ENCODE peak calls at places on chromosomes 5 and 9, in four cellular contexts. R is GM06990, B is AG09309, W is esophagus squamous epithelium. C is an unnamed sample.
A peak's percentile ranks its signal among the peaks of the same experiment; 100 is the strongest.

GRCh38 chr5:40172721-40173120 is 507.0 kb upstream of the PTGER4 start:
- DNase-seq in B (no peak), W (no peak), R (no peak), C (no peak)

GRCh38 chr9:93671030-93671358 is 94.6 kb downstream of the PHF2 start:
- DNase-seq in W (no peak), B (no peak), R (no peak), C (no peak)

GRCh38 chr5:173890195-173890951 is 2.2 kb downstream of the CPEB4 start:
- DNase-seq in W (no peak), R (no peak), B (no peak), C (no peak)

GRCh38 chr5:75734913-75735789 is 17.9 kb upstream of the POC5 start:
- DNase-seq in R (no peak), W (no peak), B (no peak), C (no peak)

GRCh38 chr5:147098233-147098790 is 136.5 kb upstream of the STK32A start:
- DNase-seq in W (no peak), R (no peak), B (peak; percentile 21), C (peak; percentile 3)

GRCh38 chr5:17182494-17182893 is 34.9 kb upstream of the BASP1 start:
- DNase-seq in W (no peak), B (no peak), R (no peak), C (no peak)

GRCh38 chr9:123561055-123561454 is 205.1 kb downstream of the CRB2 start:
- DNase-seq in W (no peak), B (no peak), R (no peak), C (no peak)

GRCh38 chr5:160198148-160198545 is 31.2 kb upstream of the FABP6 start:
- DNase-seq in R (no peak), W (no peak), B (no peak), C (no peak)

GRCh38 chr5:175517824-175518450 is 39.6 kb downstream of the SFXN1 start:
- DNase-seq in W (no peak), R (no peak), B (peak; percentile 63), C (no peak)

GRCh38 chr5:90563161-90563560 is 4.6 kb downstream of the ADGRV1 start:
- DNase-seq in R (no peak), B (no peak), W (no peak), C (no peak)

GRCh38 chr9:70639853-70640814 is 225.7 kb upstream of the KLF9 start:
- DNase-seq in R (no peak), B (peak; percentile 31), W (no peak), C (peak; percentile 14)

GRCh38 chr9:135126480-135127187 is 39.2 kb downstream of the OLFM1 start:
- DNase-seq in R (no peak), W (no peak), B (peak; percentile 29), C (no peak)

GRCh38 chr9:14173730-14174129 is 140.2 kb downstream of the NFIB start:
- DNase-seq in B (no peak), R (no peak), W (no peak), C (no peak)

GRCh38 chr9:16485155-16485554 is 385.3 kb downstream of the BNC2 start:
- DNase-seq in R (no peak), W (no peak), B (no peak), C (no peak)

GRCh38 chr5:88690619-88691560 is 192.1 kb downstream of the MEF2C start:
- DNase-seq in B (peak; percentile 7), W (no peak), R (peak; percentile 66), C (no peak)

GRCh38 chr9:81902601-81903000 is 25.6 kb upstream of the SPATA31D4 start:
- DNase-seq in B (no peak), R (no peak), W (no peak), C (no peak)

GRCh38 chr5:146196459-146197048 is 6.9 kb upstream of the RBM27 start:
- DNase-seq in B (no peak), R (no peak), W (no peak), C (no peak)

GRCh38 chr5:148875205-148875875 is 48.9 kb downstream of the ADRB2 start:
- DNase-seq in W (no peak), B (no peak), R (no peak), C (no peak)

GRCh38 chr5:113463032-113463431 is 25.2 kb downstream of the MCC start:
- DNase-seq in W (no peak), B (no peak), R (no peak), C (no peak)

GRCh38 chr5:146794326-146795029 is 84.1 kb downstream of the PPP2R2B start:
- DNase-seq in R (no peak), B (no peak), W (no peak), C (no peak)

GRCh38 chr5:159897786-159898393 is 18.4 kb upstream of the ADRA1B start:
- DNase-seq in W (no peak), B (no peak), R (no peak), C (no peak)

GRCh38 chr5:54867310-54867944 is 118.0 kb downstream of the ESM1 start:
- DNase-seq in R (no peak), W (no peak), B (no peak), C (peak; percentile 48)

GRCh38 chr5:53463909-53464621 is 16.4 kb upstream of the FST start:
- DNase-seq in B (no peak), R (no peak), W (no peak), C (no peak)

GRCh38 chr5:147576646-147577535 is 67.0 kb upstream of the DPYSL3 start:
- DNase-seq in W (no peak), B (no peak), R (peak; percentile 6), C (no peak)

GRCh38 chr5:102763734-102764133 is 8.6 kb downstream of the PAM start:
- DNase-seq in R (no peak), B (no peak), W (no peak), C (no peak)

GRCh38 chr5:80072103-80073073 is 37.2 kb downstream of the THBS4 start:
- DNase-seq in R (no peak), B (no peak), W (no peak), C (no peak)
- TF ChIP-seq CTCF in R (no peak), B (no peak), W (no peak), C (no peak)

GRCh38 chr5:154086123-154086522 is 47.4 kb downstream of the MFAP3 start:
- DNase-seq in W (no peak), B (no peak), R (no peak), C (no peak)

GRCh38 chr5:154090656-154091055 is 51.9 kb downstream of the MFAP3 start:
- DNase-seq in B (no peak), W (no peak), R (no peak), C (no peak)

GRCh38 chr5:154086641-154087040 is 47.9 kb downstream of the MFAP3 start:
- DNase-seq in B (no peak), W (no peak), R (no peak), C (no peak)

GRCh38 chr5:154087260-154087659 is 48.5 kb downstream of the MFAP3 start:
- DNase-seq in R (no peak), B (no peak), W (no peak), C (no peak)

GRCh38 chr5:154088801-154089200 is 50.0 kb downstream of the MFAP3 start:
- DNase-seq in W (no peak), B (no peak), R (no peak), C (no peak)
- TF ChIP-seq CTCF in W (no peak), B (no peak), R (no peak), C (no peak)

DNA sequence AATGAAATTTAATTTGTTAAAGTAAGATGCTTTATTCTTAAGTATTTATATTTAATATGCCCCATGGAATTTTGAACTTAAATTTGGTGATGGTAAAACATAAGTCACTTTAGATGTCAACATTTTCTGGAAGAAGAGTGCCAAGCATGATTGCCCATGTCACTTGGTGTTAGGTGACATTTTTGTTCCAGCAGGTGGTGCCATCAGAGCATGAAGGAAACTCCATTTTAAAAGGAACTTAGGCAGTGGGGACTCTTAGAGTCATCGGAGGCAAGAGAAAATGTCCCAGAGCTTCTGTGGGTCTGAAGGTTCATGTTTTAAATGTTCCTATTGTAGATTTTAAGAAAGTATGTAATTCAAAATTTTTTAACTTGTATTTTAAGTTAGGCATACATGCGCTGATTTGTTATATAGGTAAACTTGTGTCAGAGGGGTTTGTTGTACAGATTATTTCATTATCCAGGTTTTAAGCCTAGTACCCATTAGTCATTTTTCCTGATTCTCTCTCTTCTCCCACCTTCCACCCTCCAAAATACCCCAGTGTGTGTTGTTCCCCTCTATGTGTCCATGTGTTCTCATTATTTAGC is 789.3 kb downstream of the SEMA5A start:
- DNase-seq in R (no peak), W (no peak), B (peak; percentile 14), C (no peak)
- TF ChIP-seq CTCF in R (peak; percentile 48), W (peak; percentile 16), B (peak; percentile 69), C (peak; percentile 55)

DNA sequence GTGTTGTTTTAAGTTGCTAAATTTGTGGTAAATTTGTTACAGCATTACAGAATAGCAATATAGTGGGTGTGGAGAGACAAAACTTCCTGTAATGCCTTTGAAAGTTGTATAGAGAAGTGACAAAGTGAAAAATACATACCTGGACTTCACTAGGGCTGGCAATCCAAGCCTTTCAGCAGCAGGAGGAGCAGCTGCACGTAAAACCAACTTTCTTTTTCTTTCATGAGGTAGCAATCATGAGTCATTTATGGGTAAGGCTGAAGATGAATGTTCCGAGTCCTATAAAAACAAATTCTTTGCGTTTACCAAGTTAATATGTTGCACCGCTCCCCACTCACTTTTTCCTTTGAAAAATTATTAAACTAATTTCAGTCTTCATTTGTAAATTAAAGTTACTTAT is 1138.2 kb downstream of the TAF11L14 start:
- DNase-seq in B (no peak), R (no peak), W (no peak), C (no peak)
- TF ChIP-seq CTCF in B (no peak), R (peak; percentile 23), W (peak; percentile 19), C (no peak)